ENCODE peak calls at places on chromosomes 4 and X, in four cellular contexts. W is K562, H is HepG2, E is H1. J is an unnamed sample.

GRCh38 chr4:168713193-168713592 is 216.3 kb downstream of the PALLD start:
- DNase-seq in W (no peak), H (no peak), E (no peak), J (no peak)

GRCh38 chr4:76426272-76426671 is 5.3 kb upstream of the CCDC158 start:
- DNase-seq in W (no peak), H (no peak), E (no peak), J (no peak)

GRCh38 chrX:41452972-41453371 is 5.8 kb downstream of the NYX start:
- DNase-seq in W (no peak), H (no peak), E (no peak), J (no peak)

GRCh38 chr4:153072661-153073060 is 131.6 kb upstream of the TRIM2 start:
- DNase-seq in W (no peak), H (no peak), E (no peak), J (no peak)

GRCh38 chrX:153968754-153969124 is 2.9 kb downstream of the HCFC1 start:
- DNase-seq in W (peak), H (no peak), E (no peak), J (no peak)

GRCh38 chr4:1029957-1030520 is 18.6 kb downstream of the FGFRL1 start:
- DNase-seq in W (peak), H (no peak), E (peak), J (peak)

GRCh38 chrX:100995469-100995868 is 26.0 kb downstream of the ARL13A start:
- DNase-seq in W (peak), H (peak), E (no peak), J (no peak)

GRCh38 chrX:1463581-1464281 is 11.0 kb upstream of the ASMTL start:
- DNase-seq in W (no peak), H (no peak), E (peak), J (no peak)

GRCh38 chr4:17763352-17763890 is 18.0 kb downstream of the FAM184B start:
- DNase-seq in W (no peak), H (no peak), E (no peak), J (no peak)

GRCh38 chr4:140568507-140569306 is at the start of gene UCP1:
- DNase-seq in W (no peak), H (peak), E (peak), J (peak)

GRCh38 chrX:119155416-119156035 is 27.9 kb upstream of the KIAA1210 start:
- DNase-seq in W (peak), H (no peak), E (no peak), J (no peak)

GRCh38 chr4:109424093-109424818 is 9.4 kb upstream of the SEC24B start:
- DNase-seq in W (peak), H (no peak), E (no peak), J (no peak)

GRCh38 chr4:48129307-48130014 is 4.6 kb downstream of the TXK start:
- DNase-seq in W (peak), H (no peak), E (no peak), J (no peak)

GRCh38 chr4:74437866-74438265 is 7.1 kb upstream of the AREG start:
- DNase-seq in W (peak), H (no peak), E (no peak), J (no peak)

GRCh38 chr4:10667651-10668341 is 16.8 kb downstream of the CLNK start:
- DNase-seq in W (no peak), H (no peak), E (no peak), J (no peak)

GRCh38 chr4:61911313-61911756 is 711.2 kb downstream of the ADGRL3 start:
- DNase-seq in W (no peak), H (no peak), E (no peak), J (no peak)

GRCh38 chr4:86108152-86108551 is 251.7 kb downstream of the MAPK10 start:
- DNase-seq in W (no peak), H (no peak), E (no peak), J (no peak)

GRCh38 chrX:10922158-10922557 is 189.0 kb upstream of the HCCS start:
- DNase-seq in W (no peak), H (peak), E (no peak), J (no peak)

GRCh38 chr4:167025651-167026050 is 208.6 kb downstream of the SPOCK3 start:
- DNase-seq in W (no peak), H (peak), E (no peak), J (no peak)

GRCh38 chrX:2764766-2765666 is 13.2 kb downstream of the XG start:
- DNase-seq in W (no peak), H (no peak), E (no peak), J (no peak)

GRCh38 chr4:40214038-40214437 is 17.2 kb downstream of the RHOH start:
- DNase-seq in W (no peak), H (no peak), E (no peak), J (no peak)

GRCh38 chr4:7842384-7843279 is 97.0 kb downstream of the AFAP1 start:
- DNase-seq in W (no peak), H (no peak), E (no peak), J (no peak)

GRCh38 chrX:25599061-25599460 is 539.1 kb upstream of the MAGEB18 start:
- DNase-seq in W (no peak), H (no peak), E (no peak), J (no peak)

GRCh38 chrX:22081475-22082092 is 49.5 kb downstream of the PHEX start:
- DNase-seq in W (peak), H (peak), E (peak), J (peak)

GRCh38 chr4:118683513-118683912 is 1.7 kb upstream of the METTL14 start:
- DNase-seq in W (peak), H (peak), E (no peak), J (no peak)

GRCh38 chrX:29518100-29518499 is 697.3 kb upstream of the MAGEB2 start:
- DNase-seq in W (no peak), H (no peak), E (no peak), J (no peak)

GRCh38 chr4:23999714-24000113 is 109.9 kb upstream of the PPARGC1A start:
- DNase-seq in W (no peak), H (no peak), E (no peak), J (no peak)

GRCh38 chr4:185786422-185786821 is 25.6 kb downstream of the SORBS2 start:
- DNase-seq in W (no peak), H (no peak), E (no peak), J (no peak)

GRCh38 chr4:102529977-102530376 is 28.8 kb downstream of the NFKB1 start:
- DNase-seq in W (no peak), H (no peak), E (no peak), J (no peak)

GRCh38 chrX:39753296-39753996 is 344.3 kb downstream of the BCOR start:
- DNase-seq in W (peak), H (no peak), E (no peak), J (no peak)
- TF ChIP-seq JUN in W (peak), H (no peak), E (no peak), J (no peak)

GRCh38 chr4:150789864-150790263 is 207.9 kb downstream of the MAB21L2 start:
- DNase-seq in W (no peak), H (no peak), E (no peak), J (no peak)

GRCh38 chr4:150799207-150799606 is 215.9 kb downstream of the LRBA start:
- DNase-seq in W (no peak), H (peak), E (no peak), J (no peak)

GRCh38 chr4:150794706-150795105 is 212.8 kb downstream of the MAB21L2 start:
- DNase-seq in W (no peak), H (no peak), E (no peak), J (no peak)
- TF ChIP-seq ATF2 in W (no peak), H (no peak), E (no peak), J (no peak)

GRCh38 chr4:108118505-108118904 is 50.2 kb downstream of the LEF1 start:
- DNase-seq in W (peak), H (peak), E (no peak), J (no peak)
- TF ChIP-seq JUN in W (peak), H (no peak), E (no peak), J (no peak)

DNA sequence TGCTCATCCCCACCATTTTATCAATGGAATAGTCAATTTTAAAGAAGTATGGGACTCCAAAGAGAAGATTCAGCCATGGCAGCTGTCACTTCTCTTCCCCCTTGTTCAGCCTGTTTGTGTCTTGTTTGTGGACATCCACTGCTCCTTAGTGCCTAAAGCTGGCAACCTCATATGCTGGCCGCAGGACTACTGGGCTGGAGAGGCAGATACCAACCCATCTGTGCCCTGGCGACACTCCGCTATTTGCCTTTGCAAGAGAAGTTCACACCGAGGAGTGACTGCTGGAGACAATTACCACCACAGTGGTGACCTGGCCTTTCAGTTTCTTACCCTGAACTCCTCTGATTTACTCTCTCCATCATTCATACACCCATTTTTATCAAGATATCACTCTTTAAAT is 64.3 kb downstream of the NHSL2 start:
- DNase-seq in W (no peak), H (no peak), E (no peak), J (no peak)
- TF ChIP-seq ATF2 in W (no peak), H (no peak), E (no peak), J (no peak)

DNA sequence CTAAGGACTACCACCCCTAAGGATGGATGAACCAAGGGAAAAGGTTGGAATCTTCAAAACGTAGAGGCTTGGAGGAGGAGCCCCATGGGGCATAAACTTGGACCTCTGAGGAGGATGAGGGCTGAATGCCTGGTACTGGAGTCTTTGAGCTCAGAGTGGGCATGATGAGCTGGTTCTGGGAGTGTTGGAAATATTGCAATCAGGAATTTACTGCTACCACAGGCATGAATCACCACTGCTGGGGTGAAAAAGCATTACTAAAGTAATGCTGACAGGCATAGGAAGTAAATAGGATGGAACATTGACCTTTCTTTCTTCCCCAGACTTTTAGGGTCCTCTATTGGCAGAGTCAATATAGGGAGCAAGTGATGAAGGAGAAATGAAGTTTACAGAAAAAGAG is 105.8 kb upstream of the RPS6KA3 start:
- DNase-seq in W (no peak), H (no peak), E (no peak), J (no peak)
- TF ChIP-seq JUN in W (no peak), H (no peak), E (no peak), J (no peak)

GRCh38 chr4:155062948-155063347 is 145.5 kb upstream of the NPY2R start:
- DNase-seq in W (no peak), H (no peak), E (no peak), J (no peak)
- TF ChIP-seq ATF2 in W (no peak), H (no peak), E (no peak), J (no peak)

GRCh38 chr4:6107886-6108285 is 89.7 kb upstream of the C4orf50 start:
- DNase-seq in W (no peak), H (no peak), E (peak), J (no peak)

GRCh38 chr4:6112606-6113290 is 87.6 kb downstream of the JAKMIP1 start:
- DNase-seq in W (no peak), H (no peak), E (no peak), J (no peak)

GRCh38 chr4:6110681-6111353 is 89.5 kb downstream of the JAKMIP1 start:
- DNase-seq in W (no peak), H (no peak), E (no peak), J (no peak)

GRCh38 chr4:6111354-6111930 is 88.9 kb downstream of the JAKMIP1 start:
- DNase-seq in W (no peak), H (no peak), E (no peak), J (no peak)

DNA sequence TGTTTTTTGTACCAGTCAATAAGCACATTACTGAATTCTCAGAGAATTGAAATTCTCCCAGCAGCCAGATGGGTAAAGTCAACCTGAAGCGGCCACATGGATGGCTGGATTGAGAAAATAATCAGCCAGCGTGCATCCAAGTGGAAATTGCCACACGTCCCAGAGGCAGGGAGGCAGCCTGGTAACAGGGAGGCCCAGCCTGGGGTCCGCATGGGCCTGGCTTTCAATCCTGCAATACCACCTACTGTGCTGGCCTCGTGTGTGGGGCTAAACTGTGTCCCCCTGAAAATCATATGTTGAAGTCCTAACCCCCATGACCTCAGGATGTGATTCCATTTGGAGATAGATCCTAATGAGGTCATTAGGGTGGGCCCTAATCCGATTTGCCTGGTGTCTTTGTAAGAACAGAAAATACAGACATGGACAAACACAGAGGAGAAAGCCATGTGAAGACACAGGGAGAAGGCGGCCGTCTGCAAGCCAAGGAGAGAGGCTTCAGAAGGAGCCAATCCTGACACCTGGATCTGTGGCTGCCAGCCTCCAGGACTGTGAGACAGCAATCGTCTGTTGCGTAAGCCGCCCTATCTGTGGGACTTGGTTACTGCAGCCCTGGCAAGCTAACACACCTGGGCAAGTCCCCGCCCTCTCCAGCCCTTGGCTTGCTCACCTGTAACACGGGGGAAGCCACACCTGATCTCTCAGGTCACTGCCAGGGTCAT is 90.3 kb downstream of the JAKMIP1 start:
- DNase-seq in W (no peak), H (peak), E (peak), J (peak)
- TF ChIP-seq JUN in W (no peak), H (no peak), E (no peak), J (no peak)

DNA sequence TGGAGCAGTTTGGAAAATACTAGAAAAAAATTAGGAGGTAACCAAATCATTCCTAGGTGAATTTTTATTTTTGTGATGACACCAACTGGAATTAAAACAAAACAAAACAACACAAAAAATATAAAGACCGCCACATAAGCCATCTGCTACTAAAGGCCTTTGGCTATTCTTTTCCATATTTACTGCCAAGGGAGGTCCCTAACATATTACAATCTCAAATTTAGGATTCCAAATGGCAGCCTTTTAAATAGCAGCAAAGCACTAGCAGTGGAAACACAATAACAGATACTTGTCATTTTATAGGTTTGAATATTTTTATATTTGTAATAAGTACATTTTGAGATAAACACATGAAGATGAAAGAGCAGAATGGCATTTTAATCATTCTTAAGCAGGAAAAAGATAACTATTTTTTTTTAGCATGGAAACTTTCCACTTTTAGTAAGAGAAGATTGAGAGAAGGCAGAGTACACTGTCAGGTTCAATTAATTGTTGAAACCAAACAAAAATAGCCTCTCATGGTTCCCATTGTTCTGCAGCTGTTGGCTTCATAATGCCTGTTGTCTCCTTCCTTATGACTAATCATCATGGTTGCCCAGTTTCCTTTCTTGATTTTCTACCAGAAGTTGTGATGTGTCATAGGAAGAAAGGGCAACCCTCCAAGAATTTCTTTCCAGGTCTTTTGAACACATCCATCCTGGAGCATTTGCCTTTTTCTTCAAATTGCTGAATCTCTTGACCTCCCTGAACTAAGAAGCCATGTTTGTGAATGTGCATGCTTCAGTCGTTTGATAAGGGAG is 219.0 kb upstream of the EMCN start:
- DNase-seq in W (no peak), H (no peak), E (no peak), J (no peak)
- TF ChIP-seq ATF2 in W (no peak), H (no peak), E (no peak), J (no peak)

J was measured in WTC11.